ENCODE peak calls at places on chromosomes 7 and 10, in six cellular contexts. U is bronchial epithelial cell, E is NCI-H2171, Q is ELR, N is 8988T, Z is fibroblast of the aortic adventitia. J is an unnamed sample.

GRCh38 chr10:20742737-20743136 is 154.4 kb downstream of the NEBL start:
- DNase-seq in U (no peak), E (no peak), Q (no peak), N (no peak), Z (no peak), J (no peak)

GRCh38 chr7:131927770-131928169 is 371.3 kb upstream of the PODXL start:
- DNase-seq in U (no peak), E (no peak), Q (no peak), N (no peak), Z (no peak), J (no peak)

GRCh38 chr10:97428572-97428981 is 2.6 kb downstream of the PGAM1 start:
- DNase-seq in U (peak), E (no peak), Q (peak), N (no peak), Z (peak), J (no peak)

GRCh38 chr7:105387621-105388372 is 924 bp downstream of the SRPK2 start:
- DNase-seq in U (peak), E (peak), Q (peak), N (peak), Z (peak), J (peak)

GRCh38 chr10:47040681-47041080 is 129.5 kb downstream of the PTPN20 start:
- DNase-seq in U (no peak), E (no peak), Q (no peak), N (no peak), Z (no peak), J (no peak)

GRCh38 chr10:52216852-52217251 is 97.2 kb upstream of the DKK1 start:
- DNase-seq in U (peak), E (no peak), Q (peak), N (no peak), Z (peak), J (no peak)

GRCh38 chr10:100730739-100731602 is 14.4 kb upstream of the PAX2 start:
- DNase-seq in U (peak), E (no peak), Q (no peak), N (peak), Z (peak), J (no peak)

GRCh38 chr7:150903627-150904026 is 51.3 kb downstream of the AOC1 start:
- DNase-seq in U (peak), E (no peak), Q (peak), N (no peak), Z (peak), J (peak)

GRCh38 chr10:112039823-112040222 is 143.7 kb downstream of the GPAM start:
- DNase-seq in U (peak), E (no peak), Q (peak), N (no peak), Z (no peak), J (no peak)

GRCh38 chr10:78925800-78926319 is 142.9 kb upstream of the ZMIZ1 start:
- DNase-seq in U (peak), E (no peak), Q (peak), N (no peak), Z (peak), J (no peak)

GRCh38 chr10:25068152-25069058 is 52.0 kb downstream of the THNSL1 start:
- DNase-seq in U (peak), E (no peak), Q (peak), N (peak), Z (peak), J (no peak)

GRCh38 chr10:44364566-44364965 is 20.3 kb downstream of the CXCL12 start:
- DNase-seq in U (no peak), E (no peak), Q (no peak), N (no peak), Z (no peak), J (no peak)

GRCh38 chr10:34080485-34081346 is 734.4 kb downstream of the PARD3 start:
- DNase-seq in U (no peak), E (no peak), Q (no peak), N (no peak), Z (no peak), J (no peak)

GRCh38 chr10:60952067-60952845 is 8.3 kb upstream of the RHOBTB1 start:
- DNase-seq in U (no peak), E (no peak), Q (no peak), N (no peak), Z (no peak), J (no peak)

GRCh38 chr7:157973971-157974677 is 613.5 kb downstream of the PTPRN2 start:
- DNase-seq in U (no peak), E (no peak), Q (no peak), N (no peak), Z (no peak), J (no peak)

GRCh38 chr10:129761573-129761972 is 202.5 kb downstream of the EBF3 start:
- DNase-seq in U (no peak), E (no peak), Q (no peak), N (no peak), Z (no peak), J (no peak)

GRCh38 chr10:112471878-112472487 is 25.0 kb downstream of the VTI1A start:
- DNase-seq in U (peak), E (no peak), Q (peak), N (peak), Z (peak), J (no peak)

GRCh38 chr10:29949411-29950011 is 109.9 kb downstream of the JCAD start:
- DNase-seq in U (peak), E (no peak), Q (peak), N (no peak), Z (peak), J (no peak)

GRCh38 chr10:100614416-100614815 is 78.7 kb downstream of the HIF1AN start:
- DNase-seq in U (no peak), E (no peak), Q (no peak), N (no peak), Z (no peak), J (no peak)

GRCh38 chr10:44316922-44317215 is 68.0 kb downstream of the CXCL12 start:
- DNase-seq in U (no peak), E (no peak), Q (no peak), N (no peak), Z (no peak), J (no peak)

GRCh38 chr10:95133016-95133752 is 60.9 kb upstream of the ACSM6 start:
- DNase-seq in U (peak), E (peak), Q (peak), N (peak), Z (peak), J (no peak)

GRCh38 chr7:47461161-47461560 is 120.8 kb downstream of the TNS3 start:
- DNase-seq in U (no peak), E (no peak), Q (no peak), N (no peak), Z (peak), J (no peak)

GRCh38 chr10:57880441-57881301 is 387.0 kb downstream of the IPMK start:
- DNase-seq in U (peak), E (no peak), Q (peak), N (no peak), Z (no peak), J (no peak)

GRCh38 chr7:121545418-121545817 is 149.3 kb upstream of the FAM3C start:
- DNase-seq in U (peak), E (no peak), Q (no peak), N (no peak), Z (no peak), J (no peak)

GRCh38 chr7:144529269-144529926 is 125.9 kb upstream of the NOBOX start:
- DNase-seq in U (no peak), E (no peak), Q (no peak), N (no peak), Z (no peak), J (no peak)

GRCh38 chr7:50793115-50793946 is 10.6 kb upstream of the GRB10 start:
- DNase-seq in U (no peak), E (no peak), Q (peak), N (peak), Z (peak), J (peak)

GRCh38 chr7:157780312-157780711 is 443.5 kb downstream of the DNAJB6 start:
- DNase-seq in U (no peak), E (no peak), Q (no peak), N (no peak), Z (no peak), J (no peak)

GRCh38 chr7:75608451-75609122 is 116.5 kb downstream of the SPDYE5 start:
- DNase-seq in U (no peak), E (no peak), Q (no peak), N (no peak), Z (peak), J (no peak)

GRCh38 chr7:106255246-106255645 is 29.5 kb downstream of the NAMPT start:
- DNase-seq in U (no peak), E (no peak), Q (no peak), N (no peak), Z (no peak), J (no peak)

GRCh38 chr10:78540355-78541076 is 506.9 kb downstream of the RPS24 start:
- DNase-seq in U (peak), E (no peak), Q (peak), N (no peak), Z (peak), J (no peak)

GRCh38 chr10:75972494-75973276 is 541.3 kb downstream of the LRMDA start:
- DNase-seq in U (peak), E (peak), Q (peak), N (no peak), Z (peak), J (peak)

GRCh38 chr7:126426652-126427051 is 826.1 kb downstream of the GRM8 start:
- DNase-seq in U (peak), E (no peak), Q (peak), N (no peak), Z (no peak), J (no peak)

GRCh38 chr10:5537684-5538083 is 12.9 kb downstream of the CALML3 start:
- DNase-seq in U (no peak), E (no peak), Q (no peak), N (no peak), Z (no peak), J (no peak)

GRCh38 chr7:47153571-47153970 is 428.3 kb downstream of the TNS3 start:
- DNase-seq in U (no peak), E (no peak), Q (no peak), N (no peak), Z (no peak), J (peak)

GRCh38 chr10:132850246-132850645 is 64.3 kb upstream of the NKX6-2 start:
- DNase-seq in U (no peak), E (no peak), Q (no peak), N (no peak), Z (no peak), J (no peak)

GRCh38 chr10:994836-995558 is 6.8 kb downstream of the GTPBP4 start:
- DNase-seq in U (no peak), E (no peak), Q (no peak), N (no peak), Z (no peak), J (no peak)

J was measured in NCI-H774.